ENCODE peak calls at places on chromosomes 16 and 17, in eight cellular contexts. C is ovary; N is foreskin fibroblast; E is fibroblast of mammary gland; G is SIG-M5; O is effector memory CD4-positive, alpha-beta T cell; B is ELR; Y is stimulated activated naive CD8-positive, alpha-beta T cell treated with anti-CD3 and anti-CD28 coated beads, Interleukin-15, Interleukin-2, amounts not matched to agents 100 U/mL and 50 U/mL, for 24 hours. J is an unnamed sample.

GRCh38 chr17:48522031-48522593 is 8.7 kb downstream of the HOXB1 start:
- DNase-seq in Y (no peak), O (no peak), N (no peak), B (no peak), C (no peak), G (no peak), E (no peak), J (no peak)

GRCh38 chr16:85313541-85314208 is 201.4 kb upstream of the CIBAR2 start:
- DNase-seq in G (no peak), C (no peak), N (no peak), B (no peak), E (no peak), O (no peak), Y (no peak), J (no peak)

GRCh38 chr17:53707546-53707945 is 115.2 kb upstream of the KIF2B start:
- DNase-seq in B (no peak), N (no peak), E (no peak), C (no peak), O (no peak), Y (no peak), G (no peak), J (no peak)

GRCh38 chr16:3188675-3188924 is 596 bp downstream of the OR1F1 start:
- DNase-seq in O (no peak), N (no peak), C (no peak), G (no peak), E (no peak), Y (no peak), B (no peak), J (no peak)

GRCh38 chr17:2253768-2254406 is 49.7 kb downstream of the SMG6 start:
- DNase-seq in C (no peak), Y (peak), G (no peak), N (no peak), O (no peak), E (no peak), B (no peak), J (no peak)

GRCh38 chr16:66007717-66008116 is 358.8 kb upstream of the CDH5 start:
- DNase-seq in N (peak), O (no peak), E (peak), C (no peak), B (peak), G (no peak), Y (no peak), J (no peak)

GRCh38 chr17:13736915-13737314 is 135.2 kb upstream of the HS3ST3A1 start:
- DNase-seq in C (no peak), E (peak), N (peak), B (peak), Y (no peak), G (no peak), O (no peak), J (no peak)

GRCh38 chr17:39828443-39828842 is 35.7 kb downstream of the IKZF3 start:
- DNase-seq in C (no peak), N (no peak), O (no peak), G (no peak), B (no peak), E (no peak), Y (no peak), J (no peak)

GRCh38 chr16:89378947-89379771 is 111.2 kb downstream of the ANKRD11 start:
- DNase-seq in G (no peak), Y (no peak), B (no peak), N (no peak), O (no peak), C (peak), E (peak), J (no peak)

GRCh38 chr17:6596941-6597340 is 40.6 kb upstream of the PITPNM3 start:
- DNase-seq in E (no peak), N (peak), B (no peak), C (no peak), O (no peak), G (no peak), Y (no peak), J (no peak)

GRCh38 chr16:4780235-4780634 is 7.9 kb downstream of the SEPTIN12 start:
- DNase-seq in B (peak), O (no peak), N (no peak), Y (no peak), C (no peak), G (no peak), E (peak), J (no peak)

GRCh38 chr17:65530985-65531507 is 30.4 kb downstream of the AXIN2 start:
- DNase-seq in G (no peak), B (no peak), E (peak), C (no peak), O (no peak), N (peak), Y (no peak), J (peak)

GRCh38 chr16:3026609-3027487 is 3.0 kb downstream of the THOC6 start:
- DNase-seq in E (no peak), Y (no peak), N (no peak), G (no peak), O (no peak), C (no peak), B (no peak), J (no peak)

GRCh38 chr16:56708418-56708817 is 21.5 kb upstream of the NUP93 start:
- DNase-seq in E (no peak), G (no peak), B (no peak), O (no peak), C (no peak), Y (peak), N (no peak), J (no peak)

GRCh38 chr16:30095166-30096078 is 591 bp downstream of the YPEL3 start:
- DNase-seq in Y (no peak), G (no peak), B (no peak), O (no peak), N (no peak), C (peak), E (no peak), J (peak)

GRCh38 chr16:24825696-24826095 is 20.1 kb upstream of the SLC5A11 start:
- DNase-seq in Y (no peak), N (no peak), O (no peak), C (no peak), E (no peak), B (no peak), G (no peak), J (no peak)

GRCh38 chr17:15492186-15492585 is 24.8 kb upstream of the CDRT4 start:
- DNase-seq in N (no peak), Y (no peak), G (no peak), B (no peak), C (no peak), O (no peak), E (no peak), J (no peak)